ENCODE peak calls at places on chromosomes 4 and X, in five cellular contexts. H, Y, L, D and B are unnamed samples.

GRCh38 chr4:67723949-67724348 is 23.0 kb upstream of the UBA6 start:
- DNase-seq in L (no peak), Y (no peak), H (no peak), D (no peak), B (no peak)

GRCh38 chr4:11543710-11544109 is 115.0 kb upstream of the HS3ST1 start:
- DNase-seq in L (no peak), Y (no peak), D (no peak), H (peak; percentile 10), B (no peak)

GRCh38 chr4:150136481-150136880 is 58.2 kb downstream of the DCLK2 start:
- DNase-seq in L (no peak), Y (no peak), H (no peak), D (no peak), B (no peak)

GRCh38 chrX:135437867-135438733 is 16.4 kb downstream of the SMIM10L2A start:
- DNase-seq in D (peak; percentile 17), L (no peak), Y (no peak), H (no peak), B (no peak)

GRCh38 chr4:47837582-47838294 is at the start of gene CORIN:
- DNase-seq in L (no peak), H (no peak), D (no peak), Y (peak; percentile 39), B (no peak)

GRCh38 chr4:123889376-123889945 is 492.9 kb downstream of the SPRY1 start:
- DNase-seq in Y (no peak), D (no peak), L (no peak), H (no peak), B (no peak)

GRCh38 chr4:72418458-72418857 is 150.6 kb downstream of the ADAMTS3 start:
- DNase-seq in H (peak; percentile 79), Y (no peak), D (peak; percentile 66), L (no peak), B (no peak)

GRCh38 chrX:68238568-68238967 is 194.7 kb downstream of the OPHN1 start:
- DNase-seq in Y (no peak), H (no peak), L (no peak), D (no peak), B (no peak)

GRCh38 chr4:113759696-113760093 is 1.8 kb downstream of the CAMK2D start:
- DNase-seq in H (no peak), D (no peak), L (no peak), Y (peak; percentile 0), B (no peak)

GRCh38 chr4:2009651-2010233 is 968 bp upstream of the NELFA start:
- DNase-seq in D (peak; percentile 66), Y (peak; percentile 77), H (peak; percentile 53), L (peak; percentile 71), B (peak; percentile 11)

GRCh38 chrX:67922950-67923349 is 379.1 kb downstream of the AR start:
- DNase-seq in Y (no peak), D (no peak), L (no peak), H (no peak), B (no peak)

GRCh38 chr4:80266902-80267380 is 477 bp downstream of the FGF5 start:
- DNase-seq in D (peak; percentile 51), L (no peak), Y (peak; percentile 21), H (no peak), B (no peak)

GRCh38 chr4:74958881-74959280 is 26.0 kb downstream of the PARM1 start:
- DNase-seq in D (no peak), Y (no peak), H (no peak), L (no peak), B (no peak)

GRCh38 chr4:3307486-3307885 is 14.7 kb downstream of the RGS12 start:
- DNase-seq in L (no peak), Y (no peak), D (no peak), H (no peak), B (no peak)

GRCh38 chr4:187183351-187183750 is 459.7 kb upstream of the FAT1 start:
- DNase-seq in H (peak; percentile 8), L (no peak), D (no peak), Y (no peak), B (no peak)

GRCh38 chr4:139901516-139902327 is 236.1 kb downstream of the MGST2 start:
- DNase-seq in L (no peak), D (peak; percentile 25), H (no peak), Y (no peak), B (no peak)